ENCODE peak calls at places on chromosomes 1 and 21, in five cellular contexts. U is K562, B is SK-N-SH, K is HepG2, G is GM12878. E is an unnamed sample.

GRCh38 chr1:110672001-110672752 is 2.6 kb downstream of the KCNA3 start:
- DNase-seq in U (peak; percentile 22), B (peak; percentile 83), K (no peak), G (no peak), E (no peak)

GRCh38 chr1:177858222-177858894 is 111.5 kb downstream of the SEC16B start:
- DNase-seq in U (no peak), B (no peak), K (no peak), G (no peak), E (no peak)

GRCh38 chr1:4517559-4517958 is 136.8 kb upstream of the AJAP1 start:
- DNase-seq in U (no peak), B (no peak), K (no peak), G (no peak), E (no peak)

GRCh38 chr1:183012301-183012994 is 10.8 kb upstream of the LAMC1 start:
- DNase-seq in U (no peak), B (no peak), K (no peak), G (no peak), E (no peak)

GRCh38 chr21:14862794-14863720 is 201.7 kb downstream of the NRIP1 start:
- DNase-seq in U (peak; percentile 16), B (no peak), K (peak; percentile 13), G (no peak), E (no peak)

GRCh38 chr1:203084588-203085527 is 954 bp downstream of the MYOG start:
- DNase-seq in U (peak; percentile 78), B (no peak), K (peak; percentile 6), G (no peak), E (peak; percentile 39)

GRCh38 chr1:228668553-228669400 is 66.5 kb upstream of the RHOU start:
- DNase-seq in U (no peak), B (no peak), K (no peak), G (no peak), E (no peak)

GRCh38 chr1:29033829-29034466 is 89.8 kb downstream of the TMEM200B start:
- DNase-seq in U (peak; percentile 52), B (peak; percentile 61), K (peak; percentile 50), G (peak; percentile 11), E (peak; percentile 38)

GRCh38 chr1:17741052-17741451 is 14.1 kb upstream of the ACTL8 start:
- DNase-seq in U (no peak), B (no peak), K (no peak), G (no peak), E (no peak)

GRCh38 chr1:181133441-181133951 is 45.0 kb downstream of the IER5 start:
- DNase-seq in U (no peak), B (peak; percentile 24), K (peak; percentile 72), G (no peak), E (no peak)
- TF ChIP-seq REST in U (no peak), B (no peak), K (no peak), G (no peak), E (no peak)

GRCh38 chr1:234584431-234584805 is 25.6 kb downstream of the IRF2BP2 start:
- DNase-seq in U (no peak), B (no peak), K (no peak), G (no peak), E (no peak)

GRCh38 chr1:234584926-234585325 is 25.1 kb downstream of the IRF2BP2 start:
- DNase-seq in U (no peak), B (peak; percentile 47), K (no peak), G (no peak), E (no peak)

GRCh38 chr1:234586892-234587445 is 23.0 kb downstream of the IRF2BP2 start:
- DNase-seq in U (no peak), B (no peak), K (no peak), G (no peak), E (no peak)

GRCh38 chr1:234586304-234586703 is 23.7 kb downstream of the IRF2BP2 start:
- DNase-seq in U (no peak), B (no peak), K (no peak), G (no peak), E (no peak)

GRCh38 chr1:234585333-234586055 is 24.5 kb downstream of the IRF2BP2 start:
- DNase-seq in U (no peak), B (no peak), K (no peak), G (no peak), E (no peak)
- TF ChIP-seq USF2 in U (no peak), B (no peak), K (no peak), G (no peak), E (no peak)

GRCh38 chr1:9328681-9329080 is 36.0 kb downstream of the SPSB1 start:
- DNase-seq in U (no peak), B (no peak), K (no peak), G (no peak), E (no peak)

GRCh38 chr1:9331016-9331415 is 38.3 kb downstream of the SPSB1 start:
- DNase-seq in U (no peak), B (no peak), K (no peak), G (no peak), E (no peak)

GRCh38 chr1:9332513-9333143 is 39.9 kb downstream of the SPSB1 start:
- DNase-seq in U (no peak), B (no peak), K (no peak), G (no peak), E (no peak)

GRCh38 chr1:9328201-9328600 is 35.5 kb downstream of the SPSB1 start:
- DNase-seq in U (no peak), B (no peak), K (no peak), G (no peak), E (no peak)

DNA sequence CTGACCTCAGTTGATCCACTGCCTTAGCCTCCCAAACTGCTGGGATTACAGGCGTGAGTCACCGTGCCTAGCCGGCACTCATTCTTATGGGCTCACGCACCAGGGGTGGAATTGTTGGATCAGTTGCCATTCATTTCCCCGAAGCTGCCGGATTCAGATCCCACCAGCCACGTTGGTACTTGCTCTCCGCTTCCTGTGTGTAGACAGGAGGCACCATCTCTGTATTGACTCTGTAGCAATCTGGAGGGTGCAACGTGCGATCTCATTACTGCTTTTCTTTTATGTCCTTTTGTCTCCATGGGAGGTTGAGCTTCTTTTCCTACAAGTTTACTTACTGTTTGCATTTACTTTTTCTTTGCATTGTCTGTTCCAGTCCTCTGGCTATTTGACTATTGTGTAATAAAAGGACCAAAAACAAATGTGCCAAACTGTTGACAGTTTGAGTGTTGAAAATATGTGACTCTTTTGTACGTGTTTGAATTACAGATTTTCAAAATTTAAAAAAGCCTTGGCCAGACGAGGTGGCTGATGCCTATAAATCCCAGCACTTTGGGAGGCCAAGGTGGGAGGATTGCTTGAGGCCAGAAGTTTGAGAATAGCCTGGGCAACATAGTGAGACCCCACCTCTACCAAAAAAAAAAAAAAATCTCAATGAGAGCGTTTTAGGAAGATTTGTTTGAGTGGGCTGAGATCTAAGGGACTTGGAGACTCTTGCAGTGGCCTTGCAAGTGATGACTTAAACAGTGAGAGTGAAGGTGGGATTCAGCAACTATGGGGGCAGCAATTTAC is 39.1 kb downstream of the SPSB1 start:
- DNase-seq in U (no peak), B (no peak), K (peak; percentile 47), G (no peak), E (peak; percentile 16)
- TF ChIP-seq REST in U (no peak), B (no peak), K (no peak), G (no peak), E (no peak)

DNA sequence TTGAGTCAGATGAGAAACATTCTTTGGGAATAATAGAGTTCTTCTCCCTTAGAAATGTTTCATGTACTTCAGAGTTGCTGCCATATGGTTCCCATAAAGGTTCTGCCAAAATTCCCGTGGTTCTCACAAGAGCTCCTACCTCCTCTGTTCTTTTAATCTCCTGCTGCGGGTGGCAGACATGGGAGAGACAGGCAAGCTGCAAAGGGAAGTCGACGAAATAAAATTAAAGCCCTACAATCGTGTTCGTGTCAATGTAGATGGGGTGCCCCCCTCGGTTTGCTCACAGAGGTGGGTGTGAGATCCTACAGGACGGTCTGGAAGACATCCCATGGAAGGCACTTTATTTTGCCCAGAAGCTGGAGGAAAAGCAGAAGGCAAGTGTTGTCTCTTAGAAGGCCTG is 276.0 kb downstream of the RWDD3 start:
- DNase-seq in U (no peak), B (no peak), K (no peak), G (no peak), E (no peak)
- TF ChIP-seq USF2 in U (no peak), B (no peak), K (no peak), G (no peak), E (no peak)

GRCh38 chr1:50996083-50996482 is 26.0 kb downstream of the CDKN2C start:
- DNase-seq in U (no peak), B (no peak), K (no peak), G (no peak), E (no peak)

GRCh38 chr1:50993645-50994044 is 23.6 kb downstream of the CDKN2C start:
- DNase-seq in U (no peak), B (no peak), K (no peak), G (no peak), E (no peak)

GRCh38 chr1:50992532-50993318 is 22.7 kb downstream of the CDKN2C start:
- DNase-seq in U (no peak), B (no peak), K (no peak), G (no peak), E (no peak)

GRCh38 chr1:50995651-50996050 is 25.6 kb downstream of the CDKN2C start:
- DNase-seq in U (no peak), B (no peak), K (no peak), G (no peak), E (no peak)

DNA sequence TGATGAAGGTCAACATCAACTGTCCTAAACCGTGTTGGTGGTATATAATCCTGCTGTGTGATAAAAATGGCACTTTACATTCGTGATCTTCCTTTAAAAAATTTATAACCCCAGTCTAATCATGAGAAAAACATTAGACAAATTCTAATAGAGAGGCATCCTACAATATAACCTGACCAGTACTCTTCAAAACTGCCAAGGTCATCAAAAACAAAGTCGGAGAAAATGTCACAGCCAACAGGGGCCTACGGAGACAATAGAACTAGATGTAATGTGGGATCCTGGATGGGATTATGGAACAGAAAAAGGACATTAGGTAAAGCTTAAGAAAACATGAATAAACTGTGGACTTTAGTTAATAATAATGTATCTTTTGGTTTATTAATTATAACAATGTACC is 25.0 kb downstream of the CDKN2C start:
- DNase-seq in U (no peak), B (no peak), K (no peak), G (no peak), E (no peak)
- TF ChIP-seq REST in U (no peak), B (no peak), K (no peak), G (no peak), E (no peak)

GRCh38 chr1:8384577-8384976 is 66.7 kb downstream of the SLC45A1 start:
- DNase-seq in U (no peak), B (no peak), K (no peak), G (no peak), E (no peak)
- TF ChIP-seq USF2 in U (no peak), B (no peak), K (no peak), G (no peak), E (no peak)

DNA sequence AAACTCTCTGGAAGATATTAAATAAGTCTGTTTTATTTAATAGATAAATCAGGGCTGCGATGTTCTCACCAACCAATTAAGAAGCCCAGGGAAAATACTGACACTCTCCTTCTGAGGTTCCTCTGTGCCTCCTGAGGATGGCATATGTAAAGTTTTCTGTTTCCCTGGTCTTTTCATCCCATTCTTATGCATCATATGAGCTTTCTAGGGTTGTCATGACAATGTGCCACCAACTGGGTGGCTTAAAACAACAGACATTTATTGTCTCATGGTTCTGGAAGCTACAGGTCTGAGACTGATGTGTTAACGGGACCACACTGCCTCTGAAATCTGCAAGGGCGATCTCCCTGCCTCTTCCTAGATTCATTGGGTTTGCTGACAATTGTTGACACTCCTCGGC is 308.4 kb downstream of the RGS7 start:
- DNase-seq in U (no peak), B (no peak), K (no peak), G (no peak), E (no peak)
- TF ChIP-seq REST in U (no peak), B (no peak), K (no peak), G (no peak), E (no peak)